ENCODE peak calls at places on chromosomes 1 and 21, in ten cellular contexts. A is esophagus muscularis mucosa, L is EL, K is ureter, U is Peyer's patch, I is pulmonary artery endothelial cell, S is NCI-H345, G is left colon, V is neural crest cell, Z is neural progenitor cell. Y is an unnamed sample.

GRCh38 chr1:36139521-36139920 is 9.8 kb downstream of the TRAPPC3 start:
- DNase-seq in A (no peak), L (no peak), K (no peak), U (no peak), I (no peak), S (no peak), G (no peak), V (no peak), Z (no peak), Y (no peak)

GRCh38 chr1:180527270-180527669 is 24.9 kb upstream of the ACBD6 start:
- DNase-seq in A (no peak), L (peak), K (no peak), U (no peak), I (no peak), S (no peak), G (no peak), V (no peak), Z (no peak), Y (no peak)

GRCh38 chr1:116806245-116806644 is 52.0 kb downstream of the CD2 start:
- DNase-seq in A (peak), L (no peak), K (no peak), U (no peak), I (no peak), S (no peak), G (no peak), V (no peak), Z (no peak), Y (no peak)

GRCh38 chr1:80054129-80054528 is 1047.6 kb upstream of the ADGRL4 start:
- DNase-seq in A (no peak), L (peak), K (no peak), U (no peak), I (no peak), S (peak), G (no peak), V (no peak), Z (no peak), Y (no peak)

GRCh38 chr1:112637257-112638108 is 17.9 kb downstream of the CAPZA1 start:
- DNase-seq in A (no peak), L (peak), K (no peak), U (no peak), I (no peak), S (no peak), G (no peak), V (no peak), Z (no peak), Y (no peak)

GRCh38 chr1:192453360-192454045 is 122.1 kb upstream of the RGS1 start:
- DNase-seq in A (no peak), L (peak), K (no peak), U (no peak), I (no peak), S (no peak), G (no peak), V (no peak), Z (no peak), Y (no peak)

GRCh38 chr1:20291621-20292020 is 946 bp downstream of the VWA5B1 start:
- DNase-seq in A (no peak), L (no peak), K (no peak), U (no peak), I (no peak), S (peak), G (no peak), V (no peak), Z (peak), Y (peak)

GRCh38 chr1:236141447-236142357 is 637 bp upstream of the GPR137B start:
- DNase-seq in A (no peak), L (peak), K (no peak), U (no peak), I (no peak), S (peak), G (no peak), V (peak), Z (peak), Y (peak)

GRCh38 chr1:226643167-226643566 is 94.6 kb downstream of the STUM start:
- DNase-seq in A (no peak), L (peak), K (no peak), U (peak), I (no peak), S (no peak), G (no peak), V (no peak), Z (no peak), Y (no peak)

GRCh38 chr1:77056525-77056924 is 162.7 kb downstream of the PIGK start:
- DNase-seq in A (peak), L (no peak), K (no peak), U (no peak), I (no peak), S (no peak), G (no peak), V (no peak), Z (no peak), Y (no peak)

GRCh38 chr1:148386617-148387016 is 96.5 kb downstream of the PPIAL4G start:
- DNase-seq in A (no peak), L (no peak), K (no peak), U (no peak), I (no peak), S (no peak), G (no peak), V (no peak), Z (no peak), Y (no peak)

GRCh38 chr21:21067375-21067774 is 69.2 kb downstream of the NCAM2 start:
- DNase-seq in A (no peak), L (no peak), K (no peak), U (no peak), I (no peak), S (no peak), G (no peak), V (no peak), Z (no peak), Y (no peak)

GRCh38 chr1:109547412-109548320 is 749 bp upstream of the GNAI3 start:
- DNase-seq in A (no peak), L (peak), K (no peak), U (peak), I (no peak), S (no peak), G (no peak), V (no peak), Z (peak), Y (peak)

GRCh38 chr1:44717196-44717595 is 13.8 kb downstream of the RNU5D-1 start:
- DNase-seq in A (no peak), L (no peak), K (no peak), U (no peak), I (no peak), S (no peak), G (no peak), V (no peak), Z (no peak), Y (no peak)

GRCh38 chr1:226640288-226640687 is 91.7 kb downstream of the STUM start:
- DNase-seq in A (no peak), L (no peak), K (no peak), U (no peak), I (no peak), S (peak), G (no peak), V (no peak), Z (no peak), Y (no peak)

GRCh38 chr1:163168053-163168452 is 34.7 kb downstream of the RGS5 start:
- DNase-seq in A (no peak), L (peak), K (no peak), U (no peak), I (peak), S (no peak), G (no peak), V (no peak), Z (no peak), Y (no peak)

GRCh38 chr1:99084562-99084961 is 79.9 kb upstream of the PLPPR5 start:
- DNase-seq in A (no peak), L (no peak), K (no peak), U (no peak), I (no peak), S (no peak), G (no peak), V (no peak), Z (no peak), Y (no peak)

GRCh38 chr1:176976771-176977170 is 187.7 kb downstream of the ASTN1 start:
- DNase-seq in A (no peak), L (no peak), K (no peak), U (no peak), I (no peak), S (no peak), G (no peak), V (no peak), Z (no peak), Y (no peak)

GRCh38 chr1:2611621-2612437 is 21.0 kb downstream of the MMEL1 start:
- DNase-seq in A (no peak), L (no peak), K (no peak), U (no peak), I (no peak), S (peak), G (peak), V (no peak), Z (no peak), Y (no peak)

GRCh38 chr1:45954401-45954847 is 151.0 kb downstream of the MAST2 start:
- DNase-seq in A (no peak), L (peak), K (peak), U (no peak), I (peak), S (no peak), G (no peak), V (no peak), Z (peak), Y (no peak)